ENCODE peak calls at places on chromosome 11, in nine cellular contexts. One of them, this sample, is unnamed.

GRCh38 chr11:129018991-129019390 is 76.3 kb upstream of the TP53AIP1 start:
- DNase-seq in body of pancreas: peak; percentile 19
- DNase-seq in testis: no peak
- DNase-seq in esophagus muscularis mucosa: no peak
- DNase-seq in prostate gland: no peak
- DNase-seq in breast epithelium: no peak
- DNase-seq in HCT116: no peak
- DNase-seq in heart left ventricle: no peak
- DNase-seq in IMR-90: no peak
- DNase-seq in this sample: no peak

GRCh38 chr11:106986261-106986660 is 32.0 kb downstream of the GUCY1A2 start:
- DNase-seq in HCT116: no peak
- DNase-seq in testis: no peak
- DNase-seq in esophagus muscularis mucosa: no peak
- DNase-seq in body of pancreas: no peak
- DNase-seq in breast epithelium: no peak
- DNase-seq in prostate gland: no peak
- DNase-seq in heart left ventricle: peak; percentile 18
- DNase-seq in IMR-90: peak; percentile 2
- DNase-seq in this sample: no peak

GRCh38 chr11:68835328-68835727 is 6.4 kb downstream of the CPT1A start:
- DNase-seq in body of pancreas: no peak
- DNase-seq in heart left ventricle: no peak
- DNase-seq in prostate gland: no peak
- DNase-seq in IMR-90: no peak
- DNase-seq in breast epithelium: no peak
- DNase-seq in esophagus muscularis mucosa: no peak
- DNase-seq in HCT116: no peak
- DNase-seq in testis: no peak
- DNase-seq in this sample: no peak

GRCh38 chr11:100438366-100438765 is 248.7 kb upstream of the ARHGAP42 start:
- DNase-seq in prostate gland: no peak
- DNase-seq in HCT116: no peak
- DNase-seq in heart left ventricle: no peak
- DNase-seq in breast epithelium: no peak
- DNase-seq in body of pancreas: no peak
- DNase-seq in esophagus muscularis mucosa: no peak
- DNase-seq in IMR-90: no peak
- DNase-seq in testis: no peak
- DNase-seq in this sample: no peak

GRCh38 chr11:76854709-76855108 is 6.0 kb upstream of the ACER3 start:
- DNase-seq in HCT116: no peak
- DNase-seq in testis: no peak
- DNase-seq in IMR-90: no peak
- DNase-seq in prostate gland: no peak
- DNase-seq in esophagus muscularis mucosa: no peak
- DNase-seq in body of pancreas: no peak
- DNase-seq in heart left ventricle: no peak
- DNase-seq in breast epithelium: no peak
- DNase-seq in this sample: no peak

GRCh38 chr11:12675951-12676711 is 1.9 kb downstream of the TEAD1 start:
- DNase-seq in testis: peak; percentile 32
- DNase-seq in prostate gland: no peak
- DNase-seq in IMR-90: peak; percentile 63
- DNase-seq in breast epithelium: no peak
- DNase-seq in body of pancreas: no peak
- DNase-seq in esophagus muscularis mucosa: no peak
- DNase-seq in HCT116: no peak
- DNase-seq in heart left ventricle: no peak
- DNase-seq in this sample: peak; percentile 55

GRCh38 chr11:75267171-75267970 is 26.8 kb downstream of the TPBGL start:
- DNase-seq in esophagus muscularis mucosa: no peak
- DNase-seq in testis: no peak
- DNase-seq in prostate gland: no peak
- DNase-seq in heart left ventricle: peak; percentile 17
- DNase-seq in HCT116: no peak
- DNase-seq in breast epithelium: no peak
- DNase-seq in IMR-90: no peak
- DNase-seq in body of pancreas: no peak
- DNase-seq in this sample: no peak

GRCh38 chr11:129720156-129720555 is 95.5 kb upstream of the TMEM45B start:
- DNase-seq in HCT116: no peak
- DNase-seq in IMR-90: no peak
- DNase-seq in prostate gland: no peak
- DNase-seq in testis: no peak
- DNase-seq in body of pancreas: no peak
- DNase-seq in esophagus muscularis mucosa: no peak
- DNase-seq in heart left ventricle: no peak
- DNase-seq in breast epithelium: no peak
- DNase-seq in this sample: no peak

GRCh38 chr11:126113963-126114362 is 51.3 kb upstream of the CDON start:
- DNase-seq in breast epithelium: no peak
- DNase-seq in IMR-90: no peak
- DNase-seq in heart left ventricle: no peak
- DNase-seq in esophagus muscularis mucosa: no peak
- DNase-seq in body of pancreas: no peak
- DNase-seq in testis: no peak
- DNase-seq in HCT116: no peak
- DNase-seq in prostate gland: no peak
- DNase-seq in this sample: no peak

GRCh38 chr11:125593113-125593761 is 585 bp downstream of the STT3A start:
- DNase-seq in heart left ventricle: no peak
- DNase-seq in HCT116: peak; percentile 16
- DNase-seq in prostate gland: peak; percentile 11
- DNase-seq in esophagus muscularis mucosa: no peak
- DNase-seq in body of pancreas: peak; percentile 19
- DNase-seq in testis: no peak
- DNase-seq in breast epithelium: no peak
- DNase-seq in IMR-90: peak; percentile 46
- DNase-seq in this sample: no peak

GRCh38 chr11:125262825-125263218 is 98.3 kb downstream of the PKNOX2 start:
- DNase-seq in IMR-90: peak; percentile 47
- DNase-seq in esophagus muscularis mucosa: no peak
- DNase-seq in breast epithelium: no peak
- DNase-seq in testis: peak; percentile 28
- DNase-seq in body of pancreas: no peak
- DNase-seq in prostate gland: no peak
- DNase-seq in heart left ventricle: peak; percentile 57
- DNase-seq in HCT116: no peak
- DNase-seq in this sample: no peak

GRCh38 chr11:65446446-65447277 is 24.1 kb downstream of the NEAT1 start:
- DNase-seq in IMR-90: peak; percentile 53
- DNase-seq in heart left ventricle: peak; percentile 63
- DNase-seq in breast epithelium: no peak
- DNase-seq in esophagus muscularis mucosa: peak; percentile 93
- DNase-seq in HCT116: no peak
- DNase-seq in testis: no peak
- DNase-seq in body of pancreas: no peak
- DNase-seq in prostate gland: no peak
- DNase-seq in this sample: peak; percentile 24

DNA sequence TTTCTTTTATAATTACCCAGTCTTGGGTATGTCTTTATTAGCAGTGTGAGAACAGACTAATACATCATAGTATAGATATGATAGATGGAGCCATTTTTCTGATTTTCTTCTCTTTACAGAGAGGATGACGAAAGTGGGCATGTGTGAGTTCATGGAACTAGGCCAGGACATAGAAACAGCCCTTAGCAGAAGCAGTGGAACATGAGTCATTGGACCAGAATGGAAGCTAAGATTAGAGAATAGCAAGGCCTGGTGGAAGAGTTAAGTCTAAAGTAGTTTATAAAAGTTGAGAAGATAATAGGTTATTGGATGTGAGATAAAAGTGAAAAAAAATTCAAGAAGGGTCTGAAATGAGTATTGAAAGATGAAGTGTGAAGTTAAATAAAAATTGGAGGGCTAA is 97.0 kb upstream of the MPPED2 start:
- DNase-seq in esophagus muscularis mucosa: no peak
- DNase-seq in HCT116: no peak
- DNase-seq in testis: no peak
- DNase-seq in IMR-90: peak; percentile 22
- DNase-seq in prostate gland: no peak
- DNase-seq in breast epithelium: no peak
- DNase-seq in body of pancreas: no peak
- DNase-seq in heart left ventricle: no peak
- DNase-seq in this sample: no peak
- TF ChIP-seq POLR2A in esophagus muscularis mucosa: no peak
- TF ChIP-seq POLR2A in HCT116: no peak
- TF ChIP-seq POLR2A in testis: no peak
- TF ChIP-seq POLR2A in IMR-90: no peak
- TF ChIP-seq POLR2A in prostate gland: no peak
- TF ChIP-seq POLR2A in breast epithelium: no peak
- TF ChIP-seq POLR2A in body of pancreas: no peak
- TF ChIP-seq POLR2A in heart left ventricle: no peak
- TF ChIP-seq POLR2A in this sample: no peak

DNA sequence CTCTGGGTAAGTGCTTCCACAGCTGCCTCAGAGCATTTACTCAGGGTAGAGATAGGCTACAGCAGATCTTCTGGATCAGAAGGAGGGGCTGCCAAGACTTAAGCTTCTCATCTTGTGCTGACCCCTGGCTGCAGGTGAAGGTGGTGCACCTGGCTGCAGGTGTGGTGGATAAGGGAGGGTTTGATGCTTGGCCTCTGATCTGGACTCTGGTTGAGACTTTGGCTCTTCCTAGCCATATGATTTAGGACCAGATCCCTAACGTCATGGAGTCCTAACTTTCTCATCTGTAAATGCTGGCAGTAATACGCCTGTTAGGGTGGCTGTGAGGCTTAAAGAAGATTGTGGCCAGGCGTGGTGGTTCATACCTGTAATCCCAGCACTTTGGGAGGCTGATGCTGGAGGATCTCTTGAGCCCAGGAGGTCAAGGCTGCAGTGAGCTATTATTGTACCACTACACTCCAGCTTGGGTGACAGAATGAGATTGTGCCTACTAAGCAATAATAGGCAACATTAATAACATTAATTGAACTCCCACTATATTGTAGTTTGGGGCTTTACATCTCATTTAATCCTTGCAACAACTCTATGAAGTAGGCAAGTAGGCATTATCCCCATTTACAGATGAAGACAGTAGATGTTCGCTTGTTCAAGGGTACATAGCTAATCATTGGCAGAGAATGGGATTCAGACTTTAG is 10.7 kb downstream of the DTX4 start:
- DNase-seq in breast epithelium: no peak
- DNase-seq in testis: no peak
- DNase-seq in esophagus muscularis mucosa: no peak
- DNase-seq in IMR-90: no peak
- DNase-seq in HCT116: no peak
- DNase-seq in prostate gland: no peak
- DNase-seq in body of pancreas: peak; percentile 60
- DNase-seq in heart left ventricle: no peak
- DNase-seq in this sample: peak; percentile 82
- H3K4me1 ChIP-seq in breast epithelium: peaks cover 6% of the 10 kb centered on the region
- H3K4me1 ChIP-seq in testis: peaks cover 13% of the 10 kb centered on the region
- H3K4me1 ChIP-seq in esophagus muscularis mucosa: no peaks in the 10 kb centered on the region
- H3K4me1 ChIP-seq in IMR-90: peaks cover 18% of the 10 kb centered on the region
- H3K4me1 ChIP-seq in HCT116: peaks cover 13% of the 10 kb centered on the region
- H3K4me1 ChIP-seq in prostate gland: no peaks in the 10 kb centered on the region
- H3K4me1 ChIP-seq in body of pancreas: peaks cover 42% of the 10 kb centered on the region
- H3K4me1 ChIP-seq in heart left ventricle: no peaks in the 10 kb centered on the region
- H3K4me1 ChIP-seq in this sample: peaks cover 50% of the 10 kb centered on the region

DNA sequence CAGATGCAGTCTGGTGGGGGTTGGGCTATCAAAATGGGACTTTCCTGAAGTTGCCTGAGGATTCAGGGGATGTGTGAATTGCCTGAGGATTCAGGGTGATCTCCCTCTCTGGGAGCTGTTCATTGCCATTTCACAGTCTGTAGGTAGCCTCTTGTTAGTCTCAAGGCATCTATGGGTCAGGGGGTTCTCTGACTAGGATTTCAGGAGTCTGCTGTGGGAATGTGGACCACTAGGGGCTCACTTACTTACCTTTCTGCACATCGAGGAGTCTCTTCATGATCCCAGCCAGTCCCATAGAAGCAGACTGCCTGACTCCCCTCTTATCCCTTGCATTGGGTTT is 54.0 kb downstream of the KCNQ1OT1 start:
- DNase-seq in prostate gland: no peak
- DNase-seq in esophagus muscularis mucosa: no peak
- DNase-seq in IMR-90: no peak
- DNase-seq in heart left ventricle: no peak
- DNase-seq in breast epithelium: no peak
- DNase-seq in HCT116: no peak
- DNase-seq in body of pancreas: no peak
- DNase-seq in testis: no peak
- DNase-seq in this sample: no peak
- H3K9me3 ChIP-seq in prostate gland: no peaks in the 10 kb centered on the region
- H3K9me3 ChIP-seq in esophagus muscularis mucosa: peaks cover 89% of the 10 kb centered on the region
- H3K9me3 ChIP-seq in IMR-90: peaks cover 49% of the 10 kb centered on the region
- H3K9me3 ChIP-seq in heart left ventricle: peaks cover 4% of the 10 kb centered on the region
- H3K9me3 ChIP-seq in breast epithelium: peaks cover 78% of the 10 kb centered on the region
- H3K9me3 ChIP-seq in HCT116: peaks cover 16% of the 10 kb centered on the region
- H3K9me3 ChIP-seq in body of pancreas: peaks cover 8% of the 10 kb centered on the region
- H3K9me3 ChIP-seq in testis: no peaks in the 10 kb centered on the region
- H3K9me3 ChIP-seq in this sample: peaks cover 6% of the 10 kb centered on the region

GRCh38 chr11:17546240-17546639 is 819 bp upstream of the OTOG start:
- DNase-seq in prostate gland: no peak
- DNase-seq in IMR-90: no peak
- DNase-seq in testis: no peak
- DNase-seq in esophagus muscularis mucosa: no peak
- DNase-seq in breast epithelium: no peak
- DNase-seq in body of pancreas: no peak
- DNase-seq in heart left ventricle: no peak
- DNase-seq in HCT116: no peak
- DNase-seq in this sample: no peak

GRCh38 chr11:17543574-17544180 is 539 bp downstream of the USH1C start:
- DNase-seq in body of pancreas: no peak
- DNase-seq in prostate gland: no peak
- DNase-seq in IMR-90: no peak
- DNase-seq in breast epithelium: no peak
- DNase-seq in HCT116: no peak
- DNase-seq in testis: no peak
- DNase-seq in heart left ventricle: no peak
- DNase-seq in esophagus muscularis mucosa: no peak
- DNase-seq in this sample: no peak

GRCh38 chr11:17543041-17543440 is 1.2 kb downstream of the USH1C start:
- DNase-seq in body of pancreas: no peak
- DNase-seq in IMR-90: no peak
- DNase-seq in HCT116: no peak
- DNase-seq in breast epithelium: peak; percentile 43
- DNase-seq in esophagus muscularis mucosa: no peak
- DNase-seq in prostate gland: no peak
- DNase-seq in testis: no peak
- DNase-seq in heart left ventricle: no peak
- DNase-seq in this sample: peak; percentile 62

GRCh38 chr11:17542249-17542648 is 2.0 kb downstream of the USH1C start:
- DNase-seq in prostate gland: no peak
- DNase-seq in HCT116: no peak
- DNase-seq in esophagus muscularis mucosa: no peak
- DNase-seq in breast epithelium: peak; percentile 14
- DNase-seq in testis: no peak
- DNase-seq in heart left ventricle: no peak
- DNase-seq in body of pancreas: peak; percentile 67
- DNase-seq in IMR-90: no peak
- DNase-seq in this sample: peak; percentile 88

DNA sequence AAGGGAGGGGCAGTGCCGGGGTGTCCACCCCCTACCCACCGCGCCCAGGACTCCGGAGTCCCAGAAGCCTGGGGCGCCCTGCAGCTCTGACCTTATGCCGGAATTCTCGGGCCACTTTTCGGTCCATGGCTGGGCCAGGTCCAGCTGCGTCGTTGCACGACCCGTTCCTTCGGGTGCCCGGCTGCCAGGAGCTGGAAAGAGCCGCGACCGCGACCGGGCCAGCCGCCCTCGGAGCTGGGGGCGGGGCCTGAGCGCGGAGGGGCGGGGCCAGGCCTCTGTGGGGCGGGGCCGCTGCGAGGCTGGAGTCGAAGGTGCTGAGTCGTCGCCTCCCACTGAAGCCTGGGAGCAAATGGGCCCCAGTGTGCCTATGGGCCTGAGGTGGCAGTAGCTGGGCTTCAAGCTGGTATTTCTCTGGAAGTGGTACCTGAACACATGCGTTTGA is at the start of gene USH1C:
- DNase-seq in heart left ventricle: no peak
- DNase-seq in HCT116: peak; percentile 29
- DNase-seq in prostate gland: no peak
- DNase-seq in testis: peak; percentile 49
- DNase-seq in body of pancreas: peak; percentile 65
- DNase-seq in breast epithelium: peak; percentile 48
- DNase-seq in IMR-90: no peak
- DNase-seq in esophagus muscularis mucosa: no peak
- DNase-seq in this sample: no peak
- TF ChIP-seq POLR2A in heart left ventricle: no peak
- TF ChIP-seq POLR2A in HCT116: no peak
- TF ChIP-seq POLR2A in prostate gland: no peak
- TF ChIP-seq POLR2A in testis: no peak
- TF ChIP-seq POLR2A in body of pancreas: peak; percentile 42
- TF ChIP-seq POLR2A in breast epithelium: no peak
- TF ChIP-seq POLR2A in IMR-90: no peak
- TF ChIP-seq POLR2A in esophagus muscularis mucosa: no peak
- TF ChIP-seq POLR2A in this sample: peak; percentile 46

This sample was measured in Peyer's patch.